ENCODE peak calls at places on chromosomes 1 and 21, in four cellular contexts. D is HCT116, F is H1, A is HepG2. W is an unnamed sample.

GRCh38 chr1:186059311-186059710 is 315.7 kb downstream of the TPR start:
- DNase-seq in D (no peak), F (no peak), A (no peak), W (no peak)

GRCh38 chr1:172600615-172601014 is 58.3 kb upstream of the FASLG start:
- DNase-seq in D (no peak), F (no peak), A (no peak), W (no peak)

GRCh38 chr1:221435510-221435909 is 306.4 kb downstream of the DUSP10 start:
- DNase-seq in D (peak; percentile 46), F (no peak), A (peak; percentile 17), W (peak; percentile 32)

GRCh38 chr1:51000651-51001050 is 30.6 kb downstream of the CDKN2C start:
- DNase-seq in D (no peak), F (no peak), A (no peak), W (no peak)

GRCh38 chr1:231949277-231950122 is 322.9 kb downstream of the DISC1 start:
- DNase-seq in D (no peak), F (peak; percentile 27), A (no peak), W (no peak)

GRCh38 chr1:174626031-174627020 is 178.6 kb downstream of the GPR52 start:
- DNase-seq in D (peak; percentile 16), F (no peak), A (no peak), W (no peak)

GRCh38 chr1:21906173-21907078 is 30.7 kb downstream of the HSPG2 start:
- DNase-seq in D (no peak), F (no peak), A (no peak), W (peak; percentile 85)

GRCh38 chr1:100458925-100459814 is 78.8 kb upstream of the GPR88 start:
- DNase-seq in D (peak; percentile 63), F (no peak), A (peak; percentile 66), W (peak; percentile 76)

GRCh38 chr21:46153259-46154154 is 1.9 kb downstream of the FTCD start:
- DNase-seq in D (no peak), F (peak; percentile 29), A (peak; percentile 54), W (peak; percentile 95)

GRCh38 chr1:193299038-193299437 is 112.6 kb upstream of the B3GALT2 start:
- DNase-seq in D (no peak), F (no peak), A (no peak), W (no peak)

GRCh38 chr1:44105810-44106209 is 12.8 kb upstream of the KLF17 start:
- DNase-seq in D (no peak), F (no peak), A (no peak), W (no peak)

GRCh38 chr1:91400133-91400725 is 4.4 kb downstream of the HFM1 start:
- DNase-seq in D (no peak), F (no peak), A (no peak), W (no peak)

GRCh38 chr1:63915121-63915520 is 141.3 kb downstream of the ROR1 start:
- DNase-seq in D (no peak), F (no peak), A (peak; percentile 25), W (no peak)

GRCh38 chr1:206674745-206675175 is 9.9 kb upstream of the MAPKAPK2 start:
- DNase-seq in D (no peak), F (no peak), A (no peak), W (no peak)

GRCh38 chr1:46517010-46517600 is 27.5 kb downstream of the DMBX1 start:
- DNase-seq in D (peak; percentile 69), F (peak; percentile 74), A (no peak), W (peak; percentile 75)

GRCh38 chr1:201450721-201451291 is 18.2 kb downstream of the PHLDA3 start:
- DNase-seq in D (no peak), F (no peak), A (no peak), W (no peak)

GRCh38 chr1:200741808-200742207 is 3.1 kb downstream of the CAMSAP2 start:
- DNase-seq in D (no peak), F (no peak), A (no peak), W (no peak)

GRCh38 chr1:110206261-110206660 is 3.9 kb upstream of the KCNC4 start:
- DNase-seq in D (no peak), F (no peak), A (no peak), W (no peak)

GRCh38 chr1:110203021-110203661 is 7.0 kb upstream of the KCNC4 start:
- DNase-seq in D (peak; percentile 55), F (no peak), A (peak; percentile 50), W (peak; percentile 70)

GRCh38 chr1:110207831-110208230 is 2.3 kb upstream of the KCNC4 start:
- DNase-seq in D (no peak), F (no peak), A (peak; percentile 31), W (peak; percentile 75)

GRCh38 chr1:110205591-110206155 is 4.4 kb upstream of the KCNC4 start:
- DNase-seq in D (no peak), F (no peak), A (no peak), W (no peak)

GRCh38 chr1:110205156-110205555 is 5.0 kb upstream of the KCNC4 start:
- DNase-seq in D (no peak), F (no peak), A (no peak), W (no peak)
- TF ChIP-seq ZNF274 in D (no peak), F (no peak), A (no peak), W (no peak)

GRCh38 chr1:29481031-29481430 is 244.7 kb downstream of the PTPRU start:
- DNase-seq in D (no peak), F (no peak), A (no peak), W (no peak)

GRCh38 chr1:29485096-29485925 is 249.0 kb downstream of the PTPRU start:
- DNase-seq in D (no peak), F (no peak), A (no peak), W (no peak)

GRCh38 chr1:29482064-29482463 is 245.7 kb downstream of the PTPRU start:
- DNase-seq in D (no peak), F (no peak), A (no peak), W (no peak)

GRCh38 chr1:29478879-29479278 is 242.6 kb downstream of the PTPRU start:
- DNase-seq in D (no peak), F (no peak), A (no peak), W (no peak)

GRCh38 chr1:29482991-29483390 is 246.7 kb downstream of the PTPRU start:
- DNase-seq in D (no peak), F (no peak), A (no peak), W (no peak)
- TF ChIP-seq CEBPB in D (no peak), F (no peak), A (no peak), W (no peak)

GRCh38 chr1:74505889-74506288 is 6.5 kb downstream of the LRRC53 start:
- DNase-seq in D (no peak), F (no peak), A (no peak), W (no peak)
- TF ChIP-seq ZNF274 in D (no peak), F (no peak), A (no peak), W (no peak)

GRCh38 chr1:163822933-163823511 is 501.3 kb downstream of the NUF2 start:
- DNase-seq in D (no peak), F (no peak), A (no peak), W (no peak)

GRCh38 chr1:163824006-163824405 is 502.3 kb downstream of the NUF2 start:
- DNase-seq in D (no peak), F (no peak), A (no peak), W (no peak)

GRCh38 chr1:163821679-163822078 is 499.9 kb downstream of the NUF2 start:
- DNase-seq in D (no peak), F (no peak), A (no peak), W (no peak)

GRCh38 chr1:163820748-163821147 is 499.0 kb downstream of the NUF2 start:
- DNase-seq in D (no peak), F (no peak), A (no peak), W (no peak)

DNA sequence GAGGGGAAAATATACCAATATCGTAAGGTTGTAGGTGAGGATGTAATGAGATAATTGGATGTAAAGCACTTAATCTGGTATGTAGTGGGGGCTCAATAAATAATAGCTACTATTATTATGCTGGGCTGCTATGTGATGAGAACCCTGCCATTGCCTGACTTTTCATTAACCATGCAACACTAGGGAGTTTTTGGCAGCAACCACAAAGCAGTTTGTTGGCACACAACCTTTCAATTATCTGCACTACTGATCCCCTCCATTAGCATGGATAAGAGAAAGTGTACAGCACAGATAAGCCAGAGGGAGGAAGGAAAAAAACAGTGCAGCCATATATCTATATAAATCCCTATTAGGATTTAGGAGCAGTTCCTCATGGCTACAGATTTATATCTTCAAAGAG is 498.4 kb downstream of the NUF2 start:
- DNase-seq in D (no peak), F (no peak), A (no peak), W (no peak)
- TF ChIP-seq CEBPB in D (no peak), F (no peak), A (no peak), W (no peak)

GRCh38 chr1:198631292-198631691 is 7.5 kb upstream of the PTPRC start:
- DNase-seq in D (no peak), F (no peak), A (no peak), W (no peak)

GRCh38 chr1:198632007-198632406 is 6.8 kb upstream of the PTPRC start:
- DNase-seq in D (no peak), F (no peak), A (no peak), W (no peak)

GRCh38 chr1:198635964-198636363 is 2.9 kb upstream of the PTPRC start:
- DNase-seq in D (no peak), F (no peak), A (no peak), W (no peak)

GRCh38 chr1:198636391-198636790 is 2.4 kb upstream of the PTPRC start:
- DNase-seq in D (no peak), F (no peak), A (no peak), W (no peak)

GRCh38 chr1:198633675-198634121 is 5.1 kb upstream of the PTPRC start:
- DNase-seq in D (no peak), F (no peak), A (no peak), W (no peak)
- TF ChIP-seq ZNF274 in D (no peak), F (no peak), A (no peak), W (no peak)

GRCh38 chr1:182905321-182905720 is 47.6 kb downstream of the SHCBP1L start:
- DNase-seq in D (no peak), F (no peak), A (no peak), W (no peak)

GRCh38 chr1:182909578-182909977 is 43.4 kb downstream of the SHCBP1L start:
- DNase-seq in D (no peak), F (no peak), A (peak; percentile 27), W (no peak)

GRCh38 chr1:182913401-182913800 is 39.6 kb downstream of the SHCBP1L start:
- DNase-seq in D (no peak), F (no peak), A (no peak), W (no peak)

GRCh38 chr1:182910143-182910542 is 42.8 kb downstream of the SHCBP1L start:
- DNase-seq in D (peak; percentile 6), F (no peak), A (peak; percentile 6), W (no peak)
- TF ChIP-seq CEBPB in D (no peak), F (no peak), A (no peak), W (no peak)

DNA sequence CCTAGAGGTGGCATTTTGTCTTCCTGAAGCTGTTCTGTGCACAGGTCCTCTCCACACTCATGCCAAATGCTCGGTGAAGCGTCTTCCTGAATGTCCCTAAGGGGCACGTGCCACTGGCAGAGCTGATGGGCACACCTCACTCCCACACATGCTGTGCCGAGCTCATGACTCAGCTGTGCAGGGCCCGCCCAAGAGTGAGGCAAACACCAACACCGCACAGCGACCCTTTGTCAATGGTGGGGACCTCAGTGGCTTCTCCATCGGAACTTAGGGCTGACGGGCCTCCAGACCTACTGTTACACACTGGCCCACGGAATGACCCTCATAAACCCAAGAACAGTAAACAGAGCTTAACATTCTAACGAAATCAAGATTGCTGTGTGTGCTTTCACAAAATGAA is 89.2 kb downstream of the SIM2 start:
- DNase-seq in D (peak; percentile 46), F (no peak), A (no peak), W (no peak)
- TF ChIP-seq ZNF274 in D (no peak), F (no peak), A (no peak), W (no peak)

GRCh38 chr1:218456449-218456848 is 111.3 kb downstream of the TGFB2 start:
- DNase-seq in D (no peak), F (no peak), A (no peak), W (no peak)
- TF ChIP-seq CEBPB in D (no peak), F (no peak), A (no peak), W (no peak)